ENCODE peak calls at places on chromosomes 6 and 20, in seven cellular contexts. Y, W, V, T, D, R and A are unnamed samples.

GRCh38 chr20:21027569-21027968 is 78.6 kb downstream of the LINC00237 start:
- DNase-seq in Y (peak), W (no peak), V (no peak), T (no peak), D (no peak), R (no peak), A (peak)

GRCh38 chr20:48384147-48384818 is 443.5 kb downstream of the PREX1 start:
- DNase-seq in Y (no peak), W (no peak), V (no peak), T (no peak), D (no peak), R (no peak), A (peak)

GRCh38 chr6:88492824-88493223 is 326.7 kb upstream of the CNR1 start:
- DNase-seq in Y (peak), W (no peak), V (no peak), T (no peak), D (peak), R (no peak), A (peak)

GRCh38 chr6:134622382-134623173 is 304.7 kb upstream of the SGK1 start:
- DNase-seq in Y (no peak), W (no peak), V (no peak), T (no peak), D (no peak), R (no peak), A (peak)

GRCh38 chr20:24370911-24371695 is 98.3 kb upstream of the SYNDIG1 start:
- DNase-seq in Y (no peak), W (no peak), V (no peak), T (no peak), D (no peak), R (no peak), A (no peak)

GRCh38 chr6:161138545-161139303 is 135.1 kb downstream of the AGPAT4 start:
- DNase-seq in Y (no peak), W (no peak), V (no peak), T (no peak), D (no peak), R (no peak), A (no peak)

GRCh38 chr20:49701313-49701731 is 12.4 kb downstream of the B4GALT5 start:
- DNase-seq in Y (no peak), W (no peak), V (no peak), T (no peak), D (peak), R (no peak), A (no peak)

GRCh38 chr20:3080939-3081388 is 3.6 kb downstream of the AVP start:
- DNase-seq in Y (no peak), W (peak), V (no peak), T (no peak), D (peak), R (peak), A (peak)

GRCh38 chr6:56787209-56787608 is 144.5 kb upstream of the DST start:
- DNase-seq in Y (no peak), W (no peak), V (no peak), T (no peak), D (no peak), R (no peak), A (no peak)

GRCh38 chr20:61052796-61053442 is 199.1 kb upstream of the CDH4 start:
- DNase-seq in Y (no peak), W (no peak), V (no peak), T (no peak), D (no peak), R (no peak), A (no peak)

GRCh38 chr6:87755697-87756671 is 54.0 kb upstream of the AKIRIN2 start:
- DNase-seq in Y (no peak), W (no peak), V (no peak), T (no peak), D (peak), R (no peak), A (no peak)

GRCh38 chr6:136324981-136325380 is 35.3 kb upstream of the BCLAF1 start:
- DNase-seq in Y (no peak), W (peak), V (no peak), T (no peak), D (no peak), R (no peak), A (no peak)

GRCh38 chr20:59144179-59144830 is 19.3 kb upstream of the ZNF831 start:
- DNase-seq in Y (no peak), W (no peak), V (no peak), T (no peak), D (no peak), R (no peak), A (no peak)

GRCh38 chr20:58173930-58174707 is 54.3 kb downstream of the ANKRD60 start:
- DNase-seq in Y (no peak), W (peak), V (no peak), T (no peak), D (peak), R (no peak), A (no peak)

GRCh38 chr20:4071177-4071723 is 55.9 kb upstream of the RNF24 start:
- DNase-seq in Y (no peak), W (no peak), V (no peak), T (no peak), D (peak), R (no peak), A (no peak)

GRCh38 chr6:16570946-16571345 is 190.3 kb downstream of the ATXN1 start:
- DNase-seq in Y (no peak), W (no peak), V (no peak), T (no peak), D (no peak), R (no peak), A (no peak)

GRCh38 chr6:16572943-16573342 is 188.3 kb downstream of the ATXN1 start:
- DNase-seq in Y (no peak), W (no peak), V (no peak), T (no peak), D (no peak), R (no peak), A (no peak)

GRCh38 chr6:16570221-16570553 is 191.1 kb downstream of the ATXN1 start:
- DNase-seq in Y (no peak), W (no peak), V (no peak), T (no peak), D (no peak), R (no peak), A (no peak)

GRCh38 chr6:16575655-16576054 is 185.6 kb downstream of the ATXN1 start:
- DNase-seq in Y (no peak), W (no peak), V (no peak), T (no peak), D (no peak), R (no peak), A (no peak)

DNA sequence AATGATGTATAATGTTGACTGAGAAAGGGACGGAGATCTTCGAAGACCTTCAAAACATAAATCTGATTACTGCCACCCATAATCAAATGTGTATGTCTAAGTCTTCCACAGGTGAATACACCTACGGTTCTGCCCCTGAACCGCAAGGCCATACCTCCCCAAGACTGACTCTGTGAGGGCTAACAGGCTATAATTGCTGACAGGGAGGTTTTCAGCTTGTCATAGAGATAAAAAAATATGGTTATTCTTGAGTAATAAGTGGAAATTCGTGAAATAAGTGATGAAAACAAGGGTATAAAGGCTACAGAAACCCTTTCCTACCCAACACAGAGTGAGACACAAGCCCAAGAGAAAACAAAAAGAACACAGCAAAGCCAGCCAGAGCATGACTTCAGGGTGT is 188.9 kb downstream of the ATXN1 start:
- DNase-seq in Y (no peak), W (no peak), V (no peak), T (no peak), D (no peak), R (no peak), A (no peak)
- TF ChIP-seq CTCF in Y (no peak), W (no peak), V (no peak), T (no peak), D (no peak), R (no peak), A (no peak)

DNA sequence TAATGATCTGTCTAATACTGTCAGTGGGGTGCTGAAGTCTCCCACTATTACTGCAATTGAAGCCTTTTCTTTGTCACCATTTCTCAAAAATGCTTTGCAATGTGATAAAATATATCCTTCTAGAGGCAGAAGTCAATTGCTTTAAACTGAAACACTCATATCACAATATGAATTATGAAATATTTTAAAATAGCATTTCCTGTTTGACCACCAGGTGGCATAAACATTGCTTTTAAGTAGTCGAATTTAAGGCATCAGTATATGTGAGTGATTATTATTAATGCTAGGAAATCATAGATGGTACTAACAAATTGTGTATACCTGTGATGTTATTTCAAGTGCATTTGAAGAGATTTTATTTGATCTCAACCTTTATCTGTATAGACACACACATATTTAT is 87.5 kb downstream of the MEI4 start:
- DNase-seq in Y (peak), W (no peak), V (no peak), T (no peak), D (peak), R (no peak), A (peak)
- TF ChIP-seq CTCF in Y (peak), W (peak), V (no peak), T (no peak), D (peak), R (peak), A (peak)

GRCh38 chr6:105302617-105303128 is 100.2 kb downstream of the PREP start:
- DNase-seq in Y (no peak), W (no peak), V (no peak), T (no peak), D (peak), R (no peak), A (no peak)
- TF ChIP-seq CTCF in Y (no peak), W (no peak), V (no peak), T (no peak), D (peak), R (no peak), A (no peak)

DNA sequence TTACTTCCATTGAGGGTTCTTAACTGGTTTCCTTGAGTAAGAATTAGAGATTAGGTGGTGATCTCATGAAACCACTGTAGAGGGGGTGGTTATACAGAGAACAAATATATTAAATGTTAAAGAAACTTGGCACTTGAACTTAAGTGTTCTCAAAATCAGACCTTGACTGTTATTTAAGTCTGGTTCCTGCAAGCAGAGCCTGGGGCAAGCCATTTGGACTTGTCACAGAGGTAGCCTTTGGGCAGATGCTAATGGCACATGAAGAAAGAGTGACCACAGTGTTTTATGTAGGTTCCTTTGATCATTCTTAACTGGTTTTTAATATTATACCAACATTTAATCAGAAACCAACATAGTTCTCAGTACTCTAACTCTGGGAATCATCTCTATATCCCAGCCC is 288.5 kb downstream of the SOX4 start:
- DNase-seq in Y (no peak), W (no peak), V (no peak), T (no peak), D (no peak), R (no peak), A (no peak)
- TF ChIP-seq CTCF in Y (no peak), W (no peak), V (no peak), T (no peak), D (no peak), R (no peak), A (no peak)

DNA sequence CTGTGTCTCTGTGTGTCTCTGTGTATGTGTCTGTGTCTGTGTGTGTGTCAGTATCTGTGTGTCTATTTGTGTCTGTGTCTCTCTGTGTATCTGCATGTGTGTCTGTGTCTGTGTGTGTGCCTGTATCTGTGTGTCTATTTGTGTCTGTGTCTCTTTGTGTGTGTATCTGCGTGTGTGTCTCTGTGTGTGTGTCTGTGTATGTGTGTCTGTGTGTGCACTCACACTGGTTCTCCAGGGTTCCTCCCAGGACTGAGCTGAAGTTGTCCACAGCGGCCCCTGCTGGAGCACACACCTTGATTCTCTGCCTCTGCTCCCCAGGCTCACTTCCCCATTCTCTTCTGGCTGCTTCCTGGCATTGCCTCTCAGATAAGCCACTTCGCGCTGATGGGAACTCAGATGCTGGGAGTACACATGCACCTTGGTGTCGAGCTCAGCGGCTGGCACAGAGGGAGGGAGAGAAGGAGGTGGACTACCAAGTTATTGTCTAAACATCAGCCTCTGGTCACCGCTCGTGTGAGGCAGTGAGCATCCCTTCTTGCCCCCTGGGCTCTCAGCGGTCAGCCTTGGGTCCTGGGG is 105.0 kb upstream of the NXT1 start:
- DNase-seq in Y (peak), W (peak), V (no peak), T (no peak), D (peak), R (peak), A (peak)
- TF ChIP-seq CTCF in Y (peak), W (peak), V (peak), T (no peak), D (peak), R (peak), A (peak)

DNA sequence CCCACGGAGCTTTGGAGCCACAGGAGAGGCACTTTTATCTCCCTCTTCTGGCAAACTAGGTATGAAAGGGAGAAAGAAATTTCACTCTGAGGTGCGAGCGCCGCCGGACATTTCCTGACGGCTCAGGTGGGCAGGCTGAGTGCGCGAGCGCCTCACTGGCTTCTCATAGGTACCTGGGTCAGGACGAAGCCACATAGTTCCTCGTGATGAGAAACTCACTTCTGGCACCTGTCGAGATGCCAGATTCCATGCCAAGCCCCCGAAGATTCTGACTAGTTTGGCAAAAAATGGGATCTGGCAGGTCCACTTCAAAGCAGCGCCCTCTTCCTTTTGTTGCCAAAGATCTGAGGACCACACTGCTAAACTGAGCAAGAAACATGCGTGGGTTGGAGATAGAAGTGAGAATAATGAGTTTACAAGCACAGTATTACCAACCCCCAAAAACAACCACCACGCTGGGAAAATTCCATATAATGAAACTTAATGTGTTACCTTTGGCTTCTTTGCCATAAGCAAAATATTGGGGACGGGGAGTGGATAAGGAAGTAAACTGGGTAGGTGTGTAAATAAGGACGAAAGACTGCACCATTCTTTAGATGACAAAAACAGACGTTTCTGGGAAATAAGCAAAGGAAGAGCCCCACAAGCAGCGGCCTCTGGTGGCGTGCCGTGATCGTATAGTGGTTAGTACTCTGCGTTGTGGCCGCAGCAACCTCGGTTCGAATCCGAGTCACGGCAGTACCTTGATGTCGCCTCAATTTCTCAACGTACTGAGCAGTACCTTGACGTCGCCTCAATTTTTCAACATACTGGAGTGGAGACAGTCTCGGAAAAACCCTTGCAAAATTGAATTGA is 89.8 kb upstream of the PRSS16 start:
- DNase-seq in Y (peak), W (peak), V (peak), T (no peak), D (peak), R (peak), A (peak)
- TF ChIP-seq CTCF in Y (peak), W (peak), V (peak), T (no peak), D (peak), R (peak), A (peak)

GRCh38 chr6:3884007-3884745 is 35.0 kb downstream of the FAM50B start:
- DNase-seq in Y (peak), W (no peak), V (no peak), T (no peak), D (peak), R (no peak), A (no peak)

GRCh38 chr6:3887150-3887700 is 38.1 kb downstream of the FAM50B start:
- DNase-seq in Y (no peak), W (peak), V (no peak), T (no peak), D (peak), R (peak), A (no peak)

GRCh38 chr6:3888153-3888957 is 39.2 kb downstream of the FAM50B start:
- DNase-seq in Y (peak), W (no peak), V (peak), T (no peak), D (no peak), R (no peak), A (no peak)

GRCh38 chr6:3882865-3883264 is 33.7 kb downstream of the FAM50B start:
- DNase-seq in Y (no peak), W (no peak), V (peak), T (no peak), D (peak), R (no peak), A (peak)

GRCh38 chr6:3885262-3886036 is 36.3 kb downstream of the FAM50B start:
- DNase-seq in Y (peak), W (no peak), V (no peak), T (no peak), D (no peak), R (no peak), A (peak)
- TF ChIP-seq CTCF in Y (peak), W (peak), V (no peak), T (no peak), D (peak), R (peak), A (peak)

GRCh38 chr6:156379946-156380707 is 397.1 kb upstream of the ARID1B start:
- DNase-seq in Y (peak), W (no peak), V (no peak), T (no peak), D (peak), R (no peak), A (peak)
- TF ChIP-seq CTCF in Y (no peak), W (no peak), V (no peak), T (no peak), D (no peak), R (no peak), A (no peak)

GRCh38 chr6:6057442-6058053 is 50.8 kb upstream of the NRN1 start:
- DNase-seq in Y (peak), W (peak), V (no peak), T (no peak), D (peak), R (no peak), A (peak)
- TF ChIP-seq CTCF in Y (peak), W (peak), V (peak), T (no peak), D (peak), R (peak), A (peak)